ENCODE peak calls at places on chromosome 10, in eight cellular contexts. One of them, this sample, is unnamed.

GRCh38 chr10:92901819-92902234 is 53.5 kb downstream of the EXOC6 start:
- DNase-seq in upper lobe of left lung: no peak
- DNase-seq in tibial artery: no peak
- DNase-seq in sigmoid colon: no peak
- DNase-seq in brain microvascular endothelial cell: no peak
- DNase-seq in RWPE2: no peak
- DNase-seq in hepatocyte: no peak
- DNase-seq in SJSA1: no peak
- DNase-seq in this sample: no peak

GRCh38 chr10:110144526-110144925 is 62.9 kb upstream of the MXI1 start:
- DNase-seq in upper lobe of left lung: no peak
- DNase-seq in tibial artery: no peak
- DNase-seq in sigmoid colon: no peak
- DNase-seq in brain microvascular endothelial cell: no peak
- DNase-seq in RWPE2: no peak
- DNase-seq in hepatocyte: no peak
- DNase-seq in SJSA1: peak; percentile 44
- DNase-seq in this sample: no peak

GRCh38 chr10:21807162-21807561 is 196.4 kb downstream of the DNAJC1 start:
- DNase-seq in upper lobe of left lung: no peak
- DNase-seq in tibial artery: no peak
- DNase-seq in sigmoid colon: no peak
- DNase-seq in brain microvascular endothelial cell: no peak
- DNase-seq in RWPE2: no peak
- DNase-seq in hepatocyte: no peak
- DNase-seq in SJSA1: no peak
- DNase-seq in this sample: peak; percentile 69

GRCh38 chr10:103896225-103896624 is 21.8 kb downstream of the STN1 start:
- DNase-seq in upper lobe of left lung: no peak
- DNase-seq in tibial artery: no peak
- DNase-seq in sigmoid colon: no peak
- DNase-seq in brain microvascular endothelial cell: peak; percentile 36
- DNase-seq in RWPE2: no peak
- DNase-seq in hepatocyte: no peak
- DNase-seq in SJSA1: peak; percentile 61
- DNase-seq in this sample: no peak

GRCh38 chr10:61744469-61744868 is 81.7 kb downstream of the CABCOCO1 start:
- DNase-seq in upper lobe of left lung: no peak
- DNase-seq in tibial artery: no peak
- DNase-seq in sigmoid colon: no peak
- DNase-seq in brain microvascular endothelial cell: no peak
- DNase-seq in RWPE2: no peak
- DNase-seq in hepatocyte: no peak
- DNase-seq in SJSA1: no peak
- DNase-seq in this sample: peak; percentile 41

GRCh38 chr10:24513155-24513554 is 210.5 kb downstream of the ARHGAP21 start:
- DNase-seq in upper lobe of left lung: no peak
- DNase-seq in tibial artery: no peak
- DNase-seq in sigmoid colon: no peak
- DNase-seq in brain microvascular endothelial cell: peak; percentile 15
- DNase-seq in RWPE2: no peak
- DNase-seq in hepatocyte: peak; percentile 26
- DNase-seq in SJSA1: peak; percentile 22
- DNase-seq in this sample: peak; percentile 38

GRCh38 chr10:130935051-130935450 is 376.5 kb downstream of the TCERG1L start:
- DNase-seq in upper lobe of left lung: no peak
- DNase-seq in tibial artery: no peak
- DNase-seq in sigmoid colon: no peak
- DNase-seq in brain microvascular endothelial cell: no peak
- DNase-seq in RWPE2: no peak
- DNase-seq in hepatocyte: peak; percentile 52
- DNase-seq in SJSA1: no peak
- DNase-seq in this sample: no peak

GRCh38 chr10:30606313-30606712 is 23.2 kb downstream of the LYZL2 start:
- DNase-seq in upper lobe of left lung: no peak
- DNase-seq in tibial artery: no peak
- DNase-seq in sigmoid colon: no peak
- DNase-seq in brain microvascular endothelial cell: no peak
- DNase-seq in RWPE2: no peak
- DNase-seq in hepatocyte: no peak
- DNase-seq in SJSA1: no peak
- DNase-seq in this sample: no peak

GRCh38 chr10:94085288-94085687 is 91.6 kb downstream of the PLCE1 start:
- DNase-seq in upper lobe of left lung: no peak
- DNase-seq in tibial artery: no peak
- DNase-seq in sigmoid colon: no peak
- DNase-seq in brain microvascular endothelial cell: no peak
- DNase-seq in RWPE2: no peak
- DNase-seq in hepatocyte: no peak
- DNase-seq in SJSA1: no peak
- DNase-seq in this sample: no peak

GRCh38 chr10:98748298-98748697 is 301.6 kb upstream of the HPS1 start:
- DNase-seq in upper lobe of left lung: no peak
- DNase-seq in tibial artery: no peak
- DNase-seq in sigmoid colon: no peak
- DNase-seq in brain microvascular endothelial cell: peak; percentile 9
- DNase-seq in RWPE2: no peak
- DNase-seq in hepatocyte: peak; percentile 53
- DNase-seq in SJSA1: peak; percentile 11
- DNase-seq in this sample: peak; percentile 20

GRCh38 chr10:23399701-23400144 is 39.2 kb upstream of the OTUD1 start:
- DNase-seq in upper lobe of left lung: peak; percentile 39
- DNase-seq in tibial artery: no peak
- DNase-seq in sigmoid colon: no peak
- DNase-seq in brain microvascular endothelial cell: peak; percentile 91
- DNase-seq in RWPE2: no peak
- DNase-seq in hepatocyte: peak; percentile 68
- DNase-seq in SJSA1: no peak
- DNase-seq in this sample: peak; percentile 73

GRCh38 chr10:86018735-86019058 is 347.9 kb downstream of the GRID1 start:
- DNase-seq in upper lobe of left lung: no peak
- DNase-seq in tibial artery: no peak
- DNase-seq in sigmoid colon: no peak
- DNase-seq in brain microvascular endothelial cell: no peak
- DNase-seq in RWPE2: no peak
- DNase-seq in hepatocyte: no peak
- DNase-seq in SJSA1: no peak
- DNase-seq in this sample: no peak

GRCh38 chr10:48455392-48456151 is 149.1 kb downstream of the MAPK8 start:
- DNase-seq in upper lobe of left lung: no peak
- DNase-seq in tibial artery: peak; percentile 62
- DNase-seq in sigmoid colon: peak; percentile 54
- DNase-seq in brain microvascular endothelial cell: no peak
- DNase-seq in RWPE2: peak; percentile 50
- DNase-seq in hepatocyte: no peak
- DNase-seq in SJSA1: no peak
- DNase-seq in this sample: peak; percentile 66

GRCh38 chr10:100364147-100364546 is 17.1 kb downstream of the SCD start:
- DNase-seq in upper lobe of left lung: no peak
- DNase-seq in tibial artery: no peak
- DNase-seq in sigmoid colon: no peak
- DNase-seq in brain microvascular endothelial cell: no peak
- DNase-seq in RWPE2: no peak
- DNase-seq in hepatocyte: no peak
- DNase-seq in SJSA1: no peak
- DNase-seq in this sample: no peak

GRCh38 chr10:73413108-73413527 is 740 bp downstream of the ANXA7 start:
- DNase-seq in upper lobe of left lung: peak; percentile 50
- DNase-seq in tibial artery: no peak
- DNase-seq in sigmoid colon: peak; percentile 73
- DNase-seq in brain microvascular endothelial cell: peak; percentile 32
- DNase-seq in RWPE2: no peak
- DNase-seq in hepatocyte: peak; percentile 78
- DNase-seq in SJSA1: peak; percentile 64
- DNase-seq in this sample: peak; percentile 70

GRCh38 chr10:45419673-45420020 is 45.6 kb downstream of the ALOX5 start:
- DNase-seq in upper lobe of left lung: no peak
- DNase-seq in tibial artery: no peak
- DNase-seq in sigmoid colon: no peak
- DNase-seq in brain microvascular endothelial cell: no peak
- DNase-seq in RWPE2: no peak
- DNase-seq in hepatocyte: no peak
- DNase-seq in SJSA1: no peak
- DNase-seq in this sample: no peak

GRCh38 chr10:48625013-48625412 is 20.1 kb upstream of the ARHGAP22 start:
- DNase-seq in upper lobe of left lung: no peak
- DNase-seq in tibial artery: no peak
- DNase-seq in sigmoid colon: no peak
- DNase-seq in brain microvascular endothelial cell: no peak
- DNase-seq in RWPE2: no peak
- DNase-seq in hepatocyte: no peak
- DNase-seq in SJSA1: no peak
- DNase-seq in this sample: no peak

GRCh38 chr10:43420369-43421200 is 11.6 kb upstream of the HNRNPF start:
- DNase-seq in upper lobe of left lung: peak; percentile 94
- DNase-seq in tibial artery: peak; percentile 94
- DNase-seq in sigmoid colon: peak; percentile 98
- DNase-seq in brain microvascular endothelial cell: peak; percentile 63
- DNase-seq in RWPE2: peak; percentile 66
- DNase-seq in hepatocyte: peak; percentile 94
- DNase-seq in SJSA1: peak; percentile 81
- DNase-seq in this sample: peak; percentile 40

GRCh38 chr10:90579602-90580242 is 278.1 kb downstream of the HTR7 start:
- DNase-seq in upper lobe of left lung: no peak
- DNase-seq in tibial artery: no peak
- DNase-seq in sigmoid colon: no peak
- DNase-seq in brain microvascular endothelial cell: peak; percentile 62
- DNase-seq in RWPE2: no peak
- DNase-seq in hepatocyte: peak; percentile 28
- DNase-seq in SJSA1: no peak
- DNase-seq in this sample: peak; percentile 5

GRCh38 chr10:31479752-31480151 is 160.7 kb downstream of the ZEB1 start:
- DNase-seq in upper lobe of left lung: no peak
- DNase-seq in tibial artery: no peak
- DNase-seq in sigmoid colon: no peak
- DNase-seq in brain microvascular endothelial cell: no peak
- DNase-seq in RWPE2: no peak
- DNase-seq in hepatocyte: no peak
- DNase-seq in SJSA1: no peak
- DNase-seq in this sample: no peak

GRCh38 chr10:53646525-53646924 is 873.9 kb upstream of the MBL2 start:
- DNase-seq in upper lobe of left lung: no peak
- DNase-seq in tibial artery: no peak
- DNase-seq in sigmoid colon: no peak
- DNase-seq in brain microvascular endothelial cell: no peak
- DNase-seq in RWPE2: no peak
- DNase-seq in hepatocyte: peak; percentile 27
- DNase-seq in SJSA1: no peak
- DNase-seq in this sample: no peak

GRCh38 chr10:91146146-91146545 is 74.3 kb upstream of the PCGF5 start:
- DNase-seq in upper lobe of left lung: no peak
- DNase-seq in tibial artery: no peak
- DNase-seq in sigmoid colon: no peak
- DNase-seq in brain microvascular endothelial cell: no peak
- DNase-seq in RWPE2: no peak
- DNase-seq in hepatocyte: no peak
- DNase-seq in SJSA1: no peak
- DNase-seq in this sample: no peak

GRCh38 chr10:109450702-109451101 is 472.6 kb downstream of the XPNPEP1 start:
- DNase-seq in upper lobe of left lung: no peak
- DNase-seq in tibial artery: no peak
- DNase-seq in sigmoid colon: no peak
- DNase-seq in brain microvascular endothelial cell: no peak
- DNase-seq in RWPE2: no peak
- DNase-seq in hepatocyte: no peak
- DNase-seq in SJSA1: no peak
- DNase-seq in this sample: no peak

GRCh38 chr10:60040003-60040662 is 133.8 kb upstream of the CCDC6 start:
- DNase-seq in upper lobe of left lung: no peak
- DNase-seq in tibial artery: no peak
- DNase-seq in sigmoid colon: no peak
- DNase-seq in brain microvascular endothelial cell: no peak
- DNase-seq in RWPE2: no peak
- DNase-seq in hepatocyte: no peak
- DNase-seq in SJSA1: no peak
- DNase-seq in this sample: no peak
- H3K4me3 ChIP-seq in upper lobe of left lung: no peak overlapping the region
- H3K4me3 ChIP-seq in tibial artery: peak overlapping the region; percentile 5
- H3K4me3 ChIP-seq in sigmoid colon: no peak overlapping the region
- H3K4me3 ChIP-seq in brain microvascular endothelial cell: no peak overlapping the region
- H3K4me3 ChIP-seq in RWPE2: no peak overlapping the region
- H3K4me3 ChIP-seq in hepatocyte: no peak overlapping the region
- H3K4me3 ChIP-seq in SJSA1: no peak overlapping the region
- H3K4me3 ChIP-seq in this sample: no peak overlapping the region

GRCh38 chr10:133083422-133084100 is 4.2 kb upstream of the ADGRA1 start:
- DNase-seq in upper lobe of left lung: no peak
- DNase-seq in tibial artery: no peak
- DNase-seq in sigmoid colon: no peak
- DNase-seq in brain microvascular endothelial cell: no peak
- DNase-seq in RWPE2: no peak
- DNase-seq in hepatocyte: no peak
- DNase-seq in SJSA1: no peak
- DNase-seq in this sample: no peak
- H3K27me3 ChIP-seq in upper lobe of left lung: peaks cover 45% of the 10 kb centered on the region
- H3K27me3 ChIP-seq in tibial artery: no peaks in the 10 kb centered on the region
- H3K27me3 ChIP-seq in sigmoid colon: peaks cover 58% of the 10 kb centered on the region
- H3K27me3 ChIP-seq in brain microvascular endothelial cell: peaks cover 20% of the 10 kb centered on the region
- H3K27me3 ChIP-seq in RWPE2: peaks cover 28% of the 10 kb centered on the region
- H3K27me3 ChIP-seq in hepatocyte: peaks cover 27% of the 10 kb centered on the region
- H3K27me3 ChIP-seq in SJSA1: peaks cover 49% of the 10 kb centered on the region
- H3K27me3 ChIP-seq in this sample: no peaks in the 10 kb centered on the region

GRCh38 chr10:124650820-124651401 is 93.3 kb downstream of the FAM53B start:
- DNase-seq in upper lobe of left lung: no peak
- DNase-seq in tibial artery: no peak
- DNase-seq in sigmoid colon: no peak
- DNase-seq in brain microvascular endothelial cell: no peak
- DNase-seq in RWPE2: no peak
- DNase-seq in hepatocyte: no peak
- DNase-seq in SJSA1: no peak
- DNase-seq in this sample: peak; percentile 22
- H3K27ac ChIP-seq in upper lobe of left lung: peak overlapping the region; percentile 68
- H3K27ac ChIP-seq in tibial artery: no peak overlapping the region
- H3K27ac ChIP-seq in sigmoid colon: peak overlapping the region; percentile 81
- H3K27ac ChIP-seq in brain microvascular endothelial cell: no peak overlapping the region
- H3K27ac ChIP-seq in RWPE2: no peak overlapping the region
- H3K27ac ChIP-seq in hepatocyte: no peak overlapping the region
- H3K27ac ChIP-seq in SJSA1: no peak overlapping the region
- H3K27ac ChIP-seq in this sample: peak overlapping the region; percentile 91

DNA sequence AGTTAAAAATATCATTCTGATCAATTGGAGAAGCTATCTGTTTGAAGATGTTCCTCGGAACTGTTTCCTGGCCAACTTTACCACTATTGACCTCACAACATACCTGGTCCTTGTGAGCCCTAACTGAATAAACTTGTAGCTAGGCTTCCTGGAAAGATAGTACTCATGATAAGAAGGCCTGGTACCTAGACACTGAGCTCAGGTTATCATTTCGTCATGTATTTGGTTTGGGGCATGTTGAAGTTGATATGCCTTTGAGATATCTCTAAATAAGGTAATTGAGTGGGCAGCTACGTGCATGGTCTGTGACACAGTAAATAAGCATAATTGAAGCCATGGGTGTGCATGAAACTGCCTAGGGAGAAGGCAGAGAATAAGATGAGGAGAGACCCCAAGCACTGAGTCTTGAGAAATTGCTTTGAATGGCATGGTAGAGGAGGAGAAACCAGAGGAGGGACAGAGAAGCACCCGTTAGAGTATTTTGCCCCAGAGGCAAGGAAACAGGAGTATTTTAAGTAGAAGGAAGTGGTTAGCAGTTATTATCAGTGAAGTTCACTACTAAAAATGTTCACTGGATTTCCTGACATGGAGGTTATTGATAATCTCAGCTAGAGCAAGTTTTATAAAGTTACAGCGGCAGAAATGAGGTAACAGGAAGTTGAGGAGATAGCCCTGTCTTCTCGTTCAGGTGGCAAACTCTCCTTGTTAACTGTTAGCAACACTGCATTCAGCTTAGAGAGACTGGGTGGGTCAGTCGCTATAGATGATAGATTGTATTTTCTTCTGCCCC is 55.6 kb downstream of the CC2D2B start:
- DNase-seq in upper lobe of left lung: no peak
- DNase-seq in tibial artery: no peak
- DNase-seq in sigmoid colon: no peak
- DNase-seq in brain microvascular endothelial cell: no peak
- DNase-seq in RWPE2: no peak
- DNase-seq in hepatocyte: no peak
- DNase-seq in SJSA1: no peak
- DNase-seq in this sample: no peak
- H3K4me3 ChIP-seq in upper lobe of left lung: no peak overlapping the region
- H3K4me3 ChIP-seq in tibial artery: no peak overlapping the region
- H3K4me3 ChIP-seq in sigmoid colon: no peak overlapping the region
- H3K4me3 ChIP-seq in brain microvascular endothelial cell: no peak overlapping the region
- H3K4me3 ChIP-seq in RWPE2: no peak overlapping the region
- H3K4me3 ChIP-seq in hepatocyte: no peak overlapping the region
- H3K4me3 ChIP-seq in SJSA1: no peak overlapping the region
- H3K4me3 ChIP-seq in this sample: no peak overlapping the region

This sample was measured in SJCRH30.